ENCODE peak calls at places on chromosomes 16 and 17, in six cellular contexts. T is A549, J is GM12878, M is heart right ventricle, S is SK-N-SH, I is thoracic aorta. G is an unnamed sample. For H3K4me1, the result is how much of the 10 kb centered on the place peaks cover.

GRCh38 chr16:57266531-57267268 is 17.8 kb downstream of the PLLP start:
- DNase-seq in T (no peak), J (no peak), M (no peak), S (peak), I (no peak), G (peak)

GRCh38 chr16:75494696-75495601 is at the start of gene CHST6:
- DNase-seq in T (peak), J (no peak), M (peak), S (peak), I (no peak), G (no peak)

GRCh38 chr17:73309727-73310555 is 1.9 kb downstream of the CDC42EP4 start:
- DNase-seq in T (no peak), J (no peak), M (no peak), S (peak), I (no peak), G (peak)

GRCh38 chr16:55250641-55251550 is 73.1 kb upstream of the IRX6 start:
- DNase-seq in T (no peak), J (no peak), M (no peak), S (peak), I (no peak), G (no peak)

GRCh38 chr16:84993926-84994325 is 17.4 kb downstream of the ZDHHC7 start:
- DNase-seq in T (no peak), J (no peak), M (no peak), S (no peak), I (no peak), G (no peak)

GRCh38 chr17:50118076-50118827 is 11.7 kb downstream of the SAMD14 start:
- DNase-seq in T (no peak), J (no peak), M (no peak), S (no peak), I (no peak), G (no peak)

GRCh38 chr16:22614271-22614947 is 103.7 kb downstream of the NPIPB5 start:
- DNase-seq in T (peak), J (no peak), M (no peak), S (no peak), I (no peak), G (peak)

GRCh38 chr17:74962622-74963394 is 9.8 kb downstream of the HID1 start:
- DNase-seq in T (no peak), J (no peak), M (no peak), S (no peak), I (no peak), G (no peak)

GRCh38 chr16:74667215-74667765 is 613 bp upstream of the RFWD3 start:
- DNase-seq in T (peak), J (no peak), M (peak), S (peak), I (no peak), G (peak)

GRCh38 chr16:4315185-4316102 is at the start of gene GLIS2:
- DNase-seq in T (peak), J (no peak), M (peak), S (peak), I (no peak), G (peak)

GRCh38 chr16:62545039-62545438 is 508.8 kb upstream of the CDH8 start:
- DNase-seq in T (no peak), J (no peak), M (no peak), S (no peak), I (no peak), G (no peak)

GRCh38 chr16:62548095-62548494 is 511.9 kb upstream of the CDH8 start:
- DNase-seq in T (no peak), J (no peak), M (no peak), S (no peak), I (no peak), G (no peak)

GRCh38 chr16:62549875-62550274 is 513.6 kb upstream of the CDH8 start:
- DNase-seq in T (no peak), J (no peak), M (no peak), S (no peak), I (no peak), G (no peak)
- H3K4me1 ChIP-seq in T (under half), J (under half), M (under half), S (under half), I (under half), G (under half)

DNA sequence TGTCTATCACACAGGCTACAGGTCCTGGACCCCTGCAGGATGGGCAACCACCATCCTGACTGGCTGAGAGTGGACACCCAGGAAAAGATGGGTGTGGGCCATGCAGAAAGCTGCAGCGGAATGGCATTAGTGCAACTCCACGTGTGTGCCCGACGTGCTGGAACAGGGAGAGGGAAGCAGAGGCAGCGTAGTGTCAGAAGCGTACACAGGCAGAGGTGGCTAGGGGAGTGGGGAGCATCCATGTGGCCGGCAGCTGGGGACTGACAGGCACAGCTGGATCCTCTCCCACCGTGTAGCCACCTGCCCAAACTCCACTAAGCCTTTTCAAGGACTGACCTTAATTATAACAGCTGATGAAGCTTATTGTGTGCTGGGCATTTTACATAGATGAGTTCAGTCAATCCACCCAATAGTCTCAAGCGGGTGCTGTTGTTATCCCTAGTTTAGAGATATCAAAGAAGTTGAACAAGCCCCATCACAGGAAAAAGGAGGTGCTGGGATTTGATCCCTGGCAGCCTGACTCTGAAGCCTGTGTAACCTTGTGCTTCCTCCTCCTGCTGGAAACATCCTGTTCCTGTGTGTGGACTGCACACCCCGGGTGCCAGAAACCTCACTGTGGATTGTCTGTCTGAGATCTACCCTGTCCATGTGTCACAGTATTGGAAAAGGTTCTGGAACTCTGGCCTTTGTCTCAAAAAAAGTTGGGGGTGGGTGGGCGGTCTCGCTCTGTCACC is 114.0 kb downstream of the PRKCA start:
- DNase-seq in T (no peak), J (no peak), M (no peak), S (no peak), I (no peak), G (no peak)
- H3K4me1 ChIP-seq in T (half or more), J (under half), M (under half), S (under half), I (under half), G (under half)

GRCh38 chr17:4142107-4142900 is 526 bp downstream of the ZZEF1 start:
- DNase-seq in T (peak), J (no peak), M (peak), S (no peak), I (no peak), G (peak)
- H3K4me1 ChIP-seq in T (under half), J (under half), M (half or more), S (under half), I (half or more), G (half or more)

GRCh38 chr17:55330344-55330933 is 65.7 kb downstream of the HLF start:
- DNase-seq in T (no peak), J (no peak), M (no peak), S (no peak), I (no peak), G (no peak)
- H3K4me1 ChIP-seq in T (under half), J (under half), M (under half), S (under half), I (under half), G (under half)

GRCh38 chr16:89384282-89384681 is 106.1 kb downstream of the ANKRD11 start:
- DNase-seq in T (no peak), J (no peak), M (no peak), S (no peak), I (no peak), G (no peak)
- H3K4me1 ChIP-seq in T (under half), J (under half), M (half or more), S (under half), I (half or more), G (under half)

GRCh38 chr17:41773731-41774193 is 12.7 kb downstream of the JUP start:
- DNase-seq in T (no peak), J (no peak), M (peak), S (no peak), I (no peak), G (no peak)

GRCh38 chr17:41771389-41772206 is 14.9 kb downstream of the JUP start:
- DNase-seq in T (no peak), J (no peak), M (no peak), S (no peak), I (no peak), G (no peak)

GRCh38 chr17:41773190-41773588 is 13.3 kb downstream of the JUP start:
- DNase-seq in T (peak), J (no peak), M (peak), S (peak), I (no peak), G (peak)

GRCh38 chr17:41772586-41773189 is 13.8 kb downstream of the JUP start:
- DNase-seq in T (no peak), J (no peak), M (no peak), S (no peak), I (no peak), G (no peak)

DNA sequence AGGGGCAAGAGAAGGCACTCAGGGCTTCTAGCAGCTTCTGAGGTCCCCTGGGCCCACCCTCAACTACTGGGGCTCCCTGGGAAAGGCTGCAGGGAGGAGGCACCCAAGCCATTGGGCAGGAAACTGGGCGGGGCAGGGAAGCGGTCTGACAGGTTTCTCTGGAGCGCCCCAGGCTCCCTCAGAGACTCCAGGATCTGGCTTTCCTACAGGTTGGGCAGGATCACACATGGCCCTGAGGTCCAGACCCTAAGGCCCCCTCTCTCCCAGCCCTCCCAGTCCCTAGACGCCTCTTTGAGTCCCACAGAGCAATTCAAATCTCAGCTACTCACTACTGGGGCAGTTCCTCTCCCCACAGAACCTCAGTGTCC is 14.3 kb downstream of the JUP start:
- DNase-seq in T (no peak), J (no peak), M (no peak), S (no peak), I (no peak), G (peak)
- H3K4me1 ChIP-seq in T (half or more), J (under half), M (half or more), S (under half), I (under half), G (half or more)

DNA sequence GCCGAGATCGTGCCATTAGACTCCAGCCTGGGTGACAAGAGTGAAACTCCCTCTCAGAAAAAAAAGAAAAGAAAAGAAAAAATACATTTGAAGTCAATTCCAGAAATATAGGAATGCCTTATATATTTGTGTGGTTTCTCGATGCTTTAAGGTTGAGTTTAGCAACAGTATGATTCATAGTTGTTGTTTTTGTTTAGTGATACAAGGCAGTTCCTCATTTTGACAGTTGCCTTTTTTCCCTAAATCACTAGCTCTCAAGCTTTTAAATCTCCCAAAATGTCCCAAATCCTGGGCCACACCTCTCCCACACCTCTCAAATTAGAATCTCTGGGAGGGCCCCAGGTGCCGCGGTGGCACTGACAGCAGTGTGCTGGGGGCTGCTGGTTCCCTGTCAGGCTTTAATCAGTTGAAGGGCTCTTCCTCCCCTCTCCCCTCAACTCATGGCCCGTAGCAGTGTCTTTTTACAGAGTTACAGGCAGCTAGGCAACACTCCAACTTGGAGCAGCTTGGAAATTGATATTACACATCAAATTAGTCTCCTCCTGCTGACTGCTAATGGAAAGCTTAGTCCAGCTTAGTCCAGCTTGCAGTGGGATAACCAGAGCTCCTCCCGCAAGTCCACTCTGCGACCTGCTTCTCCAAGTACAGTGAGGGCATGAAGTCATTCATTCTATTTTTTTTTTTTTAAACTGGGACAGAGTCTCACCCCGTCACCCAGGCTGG is 58.5 kb downstream of the EPN2 start:
- DNase-seq in T (no peak), J (no peak), M (no peak), S (no peak), I (no peak), G (no peak)
- H3K4me1 ChIP-seq in T (under half), J (under half), M (half or more), S (under half), I (under half), G (under half)

G was measured in body of pancreas.